ENCODE peak calls at places on chromosome 19, in seven cellular contexts. U, N, I, H, O, J and R are unnamed samples.
A peak's percentile ranks its signal among the peaks of the same experiment; 100 is the strongest.

GRCh38 chr19:12669272-12670158 is 2.9 kb downstream of the WDR83 start:
- DNase-seq in U (peak; percentile 76), N (peak; percentile 84), I (peak; percentile 75), H (peak; percentile 91), O (peak; percentile 63), J (peak; percentile 84), R (peak; percentile 79)

GRCh38 chr19:35592226-35592625 is 6.3 kb downstream of the PMIS2 start:
- DNase-seq in U (no peak), N (no peak), I (peak; percentile 17), H (peak; percentile 72), O (no peak), J (peak; percentile 29), R (peak; percentile 61)

GRCh38 chr19:29547361-29547960 is 21.7 kb downstream of the VSTM2B start:
- DNase-seq in U (no peak), N (peak; percentile 13), I (no peak), H (no peak), O (no peak), J (no peak), R (no peak)

GRCh38 chr19:11024259-11024658 is 63.4 kb downstream of the SMARCA4 start:
- DNase-seq in U (no peak), N (no peak), I (no peak), H (no peak), O (no peak), J (no peak), R (peak; percentile 91)

GRCh38 chr19:51803965-51804364 is 9.0 kb downstream of the FPR3 start:
- DNase-seq in U (no peak), N (no peak), I (peak; percentile 63), H (no peak), O (no peak), J (no peak), R (no peak)

GRCh38 chr19:2977686-2978466 is 512 bp downstream of the TLE6 start:
- DNase-seq in U (no peak), N (no peak), I (no peak), H (no peak), O (no peak), J (no peak), R (no peak)

GRCh38 chr19:56637976-56638555 is 4.9 kb upstream of the SMIM17 start:
- DNase-seq in U (peak; percentile 30), N (no peak), I (peak; percentile 57), H (peak; percentile 87), O (peak; percentile 70), J (peak; percentile 34), R (peak; percentile 85)

GRCh38 chr19:34960103-34960805 is 3.8 kb downstream of the ZNF792 start:
- DNase-seq in U (no peak), N (no peak), I (no peak), H (peak; percentile 51), O (peak; percentile 49), J (peak; percentile 91), R (no peak)

GRCh38 chr19:1534972-1535371 is 11.1 kb downstream of the PLK5 start:
- DNase-seq in U (no peak), N (no peak), I (no peak), H (no peak), O (no peak), J (no peak), R (no peak)

GRCh38 chr19:12825259-12826131 is 8.9 kb downstream of the RTBDN start:
- DNase-seq in U (no peak), N (no peak), I (no peak), H (no peak), O (no peak), J (peak; percentile 29), R (no peak)

GRCh38 chr19:12331211-12331941 is 2.1 kb downstream of the ZNF563 start:
- DNase-seq in U (no peak), N (no peak), I (no peak), H (no peak), O (no peak), J (no peak), R (peak; percentile 27)